ENCODE peak calls at places on chromosomes 13 and 19, in six cellular contexts. One of them, this sample, is unnamed.

GRCh38 chr13:29479716-29480492 is 115.6 kb downstream of the SLC7A1 start:
- DNase-seq in K562: no peak
- DNase-seq in A673: no peak
- DNase-seq in left lung: peak
- DNase-seq in GM13976: no peak
- DNase-seq in pancreas: no peak
- DNase-seq in this sample: no peak

GRCh38 chr19:16588089-16588823 is 16.0 kb upstream of the SLC35E1 start:
- DNase-seq in A673: no peak
- DNase-seq in K562: peak
- DNase-seq in left lung: peak
- DNase-seq in pancreas: peak
- DNase-seq in GM13976: peak
- DNase-seq in this sample: no peak

GRCh38 chr19:54473983-54474382 is 887 bp upstream of the CDC42EP5 start:
- DNase-seq in pancreas: no peak
- DNase-seq in GM13976: no peak
- DNase-seq in K562: no peak
- DNase-seq in A673: no peak
- DNase-seq in left lung: no peak
- DNase-seq in this sample: no peak

GRCh38 chr13:103883152-103883551 is 816.9 kb upstream of the SLC10A2 start:
- DNase-seq in left lung: peak
- DNase-seq in pancreas: peak
- DNase-seq in K562: no peak
- DNase-seq in A673: peak
- DNase-seq in GM13976: no peak
- DNase-seq in this sample: peak

GRCh38 chr19:57334191-57334590 is 13.9 kb downstream of the ZNF543 start:
- DNase-seq in left lung: no peak
- DNase-seq in A673: peak
- DNase-seq in GM13976: no peak
- DNase-seq in K562: no peak
- DNase-seq in pancreas: no peak
- DNase-seq in this sample: no peak

GRCh38 chr13:48775285-48775684 is 121.6 kb downstream of the CYSLTR2 start:
- DNase-seq in A673: no peak
- DNase-seq in GM13976: no peak
- DNase-seq in K562: no peak
- DNase-seq in pancreas: no peak
- DNase-seq in left lung: no peak
- DNase-seq in this sample: no peak

GRCh38 chr13:94679614-94680013 is 32.7 kb downstream of the SOX21 start:
- DNase-seq in left lung: no peak
- DNase-seq in A673: no peak
- DNase-seq in GM13976: no peak
- DNase-seq in K562: no peak
- DNase-seq in pancreas: no peak
- DNase-seq in this sample: no peak

GRCh38 chr13:46041335-46041934 is 11.1 kb downstream of the ZC3H13 start:
- DNase-seq in A673: no peak
- DNase-seq in K562: no peak
- DNase-seq in left lung: no peak
- DNase-seq in GM13976: no peak
- DNase-seq in pancreas: no peak
- DNase-seq in this sample: no peak

GRCh38 chr19:58227964-58228583 is 640 bp upstream of the ZNF544 start:
- DNase-seq in A673: no peak
- DNase-seq in left lung: no peak
- DNase-seq in K562: peak
- DNase-seq in GM13976: peak
- DNase-seq in pancreas: no peak
- DNase-seq in this sample: no peak

GRCh38 chr13:99614465-99614885 is 113.2 kb downstream of the TM9SF2 start:
- DNase-seq in K562: peak
- DNase-seq in A673: peak
- DNase-seq in left lung: no peak
- DNase-seq in pancreas: peak
- DNase-seq in GM13976: peak
- DNase-seq in this sample: no peak

GRCh38 chr13:83732755-83733154 is 149.5 kb downstream of the SLITRK1 start:
- DNase-seq in pancreas: no peak
- DNase-seq in K562: no peak
- DNase-seq in GM13976: no peak
- DNase-seq in left lung: no peak
- DNase-seq in A673: no peak
- DNase-seq in this sample: no peak

GRCh38 chr13:28181413-28181812 is 43.1 kb downstream of the PAN3 start:
- DNase-seq in K562: no peak
- DNase-seq in pancreas: no peak
- DNase-seq in GM13976: no peak
- DNase-seq in A673: no peak
- DNase-seq in left lung: no peak
- DNase-seq in this sample: no peak

GRCh38 chr19:8392017-8392591 is 1.9 kb downstream of the RAB11B start:
- DNase-seq in K562: no peak
- DNase-seq in left lung: no peak
- DNase-seq in A673: no peak
- DNase-seq in pancreas: peak
- DNase-seq in GM13976: no peak
- DNase-seq in this sample: no peak

GRCh38 chr13:98838776-98839175 is 86.3 kb upstream of the SLC15A1 start:
- DNase-seq in pancreas: no peak
- DNase-seq in K562: no peak
- DNase-seq in GM13976: no peak
- DNase-seq in left lung: no peak
- DNase-seq in A673: no peak
- DNase-seq in this sample: no peak

GRCh38 chr19:23764781-23765180 is 6.1 kb upstream of the ZNF681 start:
- DNase-seq in GM13976: no peak
- DNase-seq in A673: no peak
- DNase-seq in K562: peak
- DNase-seq in left lung: no peak
- DNase-seq in pancreas: no peak
- DNase-seq in this sample: no peak

GRCh38 chr19:29098863-29099481 is 114.0 kb downstream of the UQCRFS1 start:
- DNase-seq in left lung: no peak
- DNase-seq in pancreas: no peak
- DNase-seq in K562: peak
- DNase-seq in A673: no peak
- DNase-seq in GM13976: no peak
- DNase-seq in this sample: no peak

GRCh38 chr13:40640845-40641458 is 25.5 kb downstream of the FOXO1 start:
- DNase-seq in left lung: no peak
- DNase-seq in pancreas: no peak
- DNase-seq in A673: no peak
- DNase-seq in K562: no peak
- DNase-seq in GM13976: no peak
- DNase-seq in this sample: no peak

GRCh38 chr13:28739376-28739775 is 20.6 kb upstream of the SLC46A3 start:
- DNase-seq in A673: no peak
- DNase-seq in left lung: no peak
- DNase-seq in pancreas: no peak
- DNase-seq in GM13976: no peak
- DNase-seq in K562: no peak
- DNase-seq in this sample: no peak

GRCh38 chr13:85565652-85566051 is 233.6 kb downstream of the SLITRK6 start:
- DNase-seq in GM13976: no peak
- DNase-seq in A673: no peak
- DNase-seq in K562: no peak
- DNase-seq in left lung: no peak
- DNase-seq in pancreas: no peak
- DNase-seq in this sample: no peak

GRCh38 chr13:30133554-30133912 is 173.8 kb downstream of the KATNAL1 start:
- DNase-seq in A673: no peak
- DNase-seq in GM13976: no peak
- DNase-seq in pancreas: no peak
- DNase-seq in K562: peak
- DNase-seq in left lung: no peak
- DNase-seq in this sample: no peak

GRCh38 chr19:47378246-47378645 is 29.1 kb downstream of the DHX34 start:
- DNase-seq in A673: no peak
- DNase-seq in pancreas: no peak
- DNase-seq in GM13976: no peak
- DNase-seq in left lung: no peak
- DNase-seq in K562: no peak
- DNase-seq in this sample: no peak

DNA sequence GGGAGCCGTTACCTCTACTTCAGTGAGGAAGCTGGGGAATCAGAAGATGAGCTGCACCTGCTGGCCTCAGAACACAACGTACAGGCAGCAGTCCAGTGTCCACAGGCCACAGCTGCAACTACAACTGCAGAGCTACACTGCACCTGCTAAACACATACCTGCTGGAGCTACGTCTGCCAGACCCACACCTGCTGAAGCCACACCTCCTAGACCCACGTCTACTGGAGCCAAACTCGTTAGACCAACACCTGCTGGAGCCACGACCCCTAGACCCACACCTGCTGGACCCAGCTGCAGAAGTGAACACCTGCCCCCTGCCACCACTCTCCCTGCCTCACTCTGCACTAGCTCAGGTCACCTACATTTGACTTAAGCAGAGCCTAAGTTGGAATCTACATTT is 169.9 kb downstream of the USP12 start:
- DNase-seq in A673: no peak
- DNase-seq in GM13976: no peak
- DNase-seq in left lung: no peak
- DNase-seq in K562: no peak
- DNase-seq in pancreas: no peak
- DNase-seq in this sample: no peak
- TF ChIP-seq CTCF in A673: no peak
- TF ChIP-seq CTCF in GM13976: no peak
- TF ChIP-seq CTCF in left lung: no peak
- TF ChIP-seq CTCF in K562: no peak
- TF ChIP-seq CTCF in pancreas: no peak
- TF ChIP-seq CTCF in this sample: no peak

GRCh38 chr19:18159810-18160209 is 6.8 kb downstream of the PIK3R2 start:
- DNase-seq in pancreas: no peak
- DNase-seq in A673: no peak
- DNase-seq in GM13976: no peak
- DNase-seq in left lung: no peak
- DNase-seq in K562: no peak
- DNase-seq in this sample: no peak

GRCh38 chr19:18164072-18164471 is 9.5 kb upstream of the IFI30 start:
- DNase-seq in K562: no peak
- DNase-seq in pancreas: no peak
- DNase-seq in A673: no peak
- DNase-seq in GM13976: no peak
- DNase-seq in left lung: no peak
- DNase-seq in this sample: no peak

GRCh38 chr19:18160792-18161690 is 8.1 kb downstream of the PIK3R2 start:
- DNase-seq in pancreas: peak
- DNase-seq in GM13976: peak
- DNase-seq in A673: peak
- DNase-seq in left lung: peak
- DNase-seq in K562: peak
- DNase-seq in this sample: peak

GRCh38 chr19:18160441-18160791 is 7.5 kb downstream of the PIK3R2 start:
- DNase-seq in K562: no peak
- DNase-seq in GM13976: no peak
- DNase-seq in left lung: no peak
- DNase-seq in A673: no peak
- DNase-seq in pancreas: no peak
- DNase-seq in this sample: no peak

DNA sequence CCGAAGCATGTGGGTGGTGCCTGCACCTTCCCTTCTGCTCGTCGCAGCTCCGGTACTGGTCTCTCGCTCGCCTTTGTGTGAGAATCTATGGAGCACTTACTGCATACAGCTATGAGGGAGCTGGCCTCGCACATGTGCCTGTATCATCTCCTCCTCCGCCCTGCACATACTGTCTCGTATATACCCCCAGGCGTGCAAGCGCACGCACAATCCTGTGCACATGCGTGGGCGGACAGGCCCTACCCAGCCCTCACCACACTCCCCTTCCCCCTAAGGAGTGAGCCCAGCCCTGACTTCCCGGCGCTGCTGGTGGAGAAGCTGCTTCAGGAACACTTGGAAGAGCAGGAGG is 8.7 kb downstream of the PIK3R2 start:
- DNase-seq in A673: no peak
- DNase-seq in left lung: no peak
- DNase-seq in GM13976: no peak
- DNase-seq in pancreas: peak
- DNase-seq in K562: no peak
- DNase-seq in this sample: no peak
- TF ChIP-seq CTCF in A673: no peak
- TF ChIP-seq CTCF in left lung: no peak
- TF ChIP-seq CTCF in GM13976: no peak
- TF ChIP-seq CTCF in pancreas: no peak
- TF ChIP-seq CTCF in K562: no peak
- TF ChIP-seq CTCF in this sample: no peak

DNA sequence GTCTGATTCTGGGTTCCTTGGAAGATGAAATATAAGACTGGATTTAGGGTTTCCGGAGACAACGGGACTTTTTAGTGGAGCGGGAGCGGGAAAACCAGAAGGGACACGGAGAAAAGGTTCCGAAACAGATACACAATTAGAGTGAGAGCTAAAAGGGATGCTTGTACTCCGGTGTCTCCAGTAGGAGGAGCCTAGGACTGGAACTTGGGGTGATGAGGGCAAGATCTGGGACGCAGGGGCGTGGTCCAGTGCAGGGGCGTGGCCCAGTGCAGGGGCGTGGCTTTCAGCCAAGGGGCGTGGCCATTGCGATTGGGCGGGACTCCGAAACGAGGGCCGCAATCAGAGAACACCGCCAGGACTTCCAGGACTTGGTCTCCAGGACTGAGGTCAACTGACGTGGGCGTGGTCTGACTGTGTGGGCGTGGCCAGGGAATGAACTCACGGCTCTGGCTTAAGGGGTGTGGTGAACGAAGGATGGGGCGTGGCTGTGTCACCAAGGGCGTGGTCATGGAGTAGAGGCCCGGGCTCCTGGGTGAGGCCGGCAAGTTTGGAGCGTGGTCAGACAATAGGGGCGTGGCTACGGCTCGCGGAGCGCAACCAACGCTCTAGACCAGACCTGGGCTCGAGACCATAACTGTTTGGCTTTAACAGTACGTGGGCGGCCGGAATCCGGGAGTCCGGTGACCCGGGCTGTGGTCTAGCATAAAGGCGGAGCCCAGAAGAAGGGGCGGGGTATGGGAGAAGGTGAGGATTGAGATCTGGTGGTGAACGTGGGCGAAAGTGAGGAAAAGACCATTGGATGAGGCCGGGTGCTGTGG is at the start of gene DKKL1:
- DNase-seq in K562: peak
- DNase-seq in GM13976: peak
- DNase-seq in A673: peak
- DNase-seq in pancreas: peak
- DNase-seq in left lung: peak
- DNase-seq in this sample: peak
- TF ChIP-seq CTCF in K562: peak
- TF ChIP-seq CTCF in GM13976: no peak
- TF ChIP-seq CTCF in A673: peak
- TF ChIP-seq CTCF in pancreas: no peak
- TF ChIP-seq CTCF in left lung: no peak
- TF ChIP-seq CTCF in this sample: peak

DNA sequence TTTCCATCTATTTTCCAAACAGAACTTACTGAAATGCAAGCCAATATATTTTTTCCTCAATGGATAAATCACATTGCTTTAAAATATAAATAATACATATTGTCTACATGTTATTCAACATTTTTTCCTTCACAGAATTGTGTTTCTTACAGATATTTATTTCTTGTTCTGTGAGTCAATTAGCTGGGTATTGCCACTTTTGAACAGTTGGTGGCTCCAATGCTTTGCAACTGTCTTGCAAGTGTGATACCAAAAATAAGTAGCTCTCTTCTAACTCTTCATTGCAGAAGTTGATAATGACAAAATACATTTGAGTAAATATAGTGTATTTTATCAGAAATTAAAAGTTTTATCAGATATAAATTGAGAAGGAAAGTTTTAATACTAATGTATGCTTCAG is 17.1 kb upstream of the GPC5 start:
- DNase-seq in K562: peak
- DNase-seq in A673: peak
- DNase-seq in GM13976: no peak
- DNase-seq in pancreas: no peak
- DNase-seq in left lung: no peak
- DNase-seq in this sample: no peak
- TF ChIP-seq CTCF in K562: peak
- TF ChIP-seq CTCF in A673: peak
- TF ChIP-seq CTCF in GM13976: peak
- TF ChIP-seq CTCF in pancreas: no peak
- TF ChIP-seq CTCF in left lung: no peak
- TF ChIP-seq CTCF in this sample: peak